ENCODE peak calls at places on chromosomes 6 and 20, in four cellular contexts. One of them, this sample, is unnamed.

GRCh38 chr6:30557683-30557981 is 537 bp downstream of the PRR3 start:
- DNase-seq in GM12878: no peak
- DNase-seq in H1: no peak
- DNase-seq in neural progenitor cell: no peak
- DNase-seq in this sample: no peak

GRCh38 chr20:49340161-49340966 is 62.5 kb upstream of the ZNFX1 start:
- DNase-seq in GM12878: no peak
- DNase-seq in H1: no peak
- DNase-seq in neural progenitor cell: no peak
- DNase-seq in this sample: no peak

GRCh38 chr20:46746972-46747371 is 37.5 kb downstream of the SLC2A10 start:
- DNase-seq in GM12878: no peak
- DNase-seq in H1: no peak
- DNase-seq in neural progenitor cell: no peak
- DNase-seq in this sample: no peak

GRCh38 chr20:26218301-26218700 is 521.6 kb upstream of the ZNF337 start:
- DNase-seq in GM12878: no peak
- DNase-seq in H1: no peak
- DNase-seq in neural progenitor cell: no peak
- DNase-seq in this sample: no peak

GRCh38 chr20:48502758-48503157 is 325.0 kb downstream of the PREX1 start:
- DNase-seq in GM12878: no peak
- DNase-seq in H1: no peak
- DNase-seq in neural progenitor cell: no peak
- DNase-seq in this sample: no peak

GRCh38 chr20:60986757-60987156 is 265.3 kb upstream of the CDH4 start:
- DNase-seq in GM12878: no peak
- DNase-seq in H1: no peak
- DNase-seq in neural progenitor cell: no peak
- DNase-seq in this sample: no peak

GRCh38 chr6:130070306-130070705 is 51.9 kb downstream of the L3MBTL3 start:
- DNase-seq in GM12878: no peak
- DNase-seq in H1: no peak
- DNase-seq in neural progenitor cell: no peak
- DNase-seq in this sample: no peak

GRCh38 chr6:37800904-37801669 is 18.4 kb upstream of the ZFAND3 start:
- DNase-seq in GM12878: no peak
- DNase-seq in H1: no peak
- DNase-seq in neural progenitor cell: no peak
- DNase-seq in this sample: no peak

GRCh38 chr6:153092082-153093013 is 38.7 kb downstream of the RGS17 start:
- DNase-seq in GM12878: peak; percentile 43
- DNase-seq in H1: no peak
- DNase-seq in neural progenitor cell: no peak
- DNase-seq in this sample: peak; percentile 2

GRCh38 chr6:169101981-169102380 is 151.7 kb downstream of the THBS2 start:
- DNase-seq in GM12878: no peak
- DNase-seq in H1: no peak
- DNase-seq in neural progenitor cell: no peak
- DNase-seq in this sample: no peak

GRCh38 chr20:35260426-35260825 is 17.5 kb downstream of the MMP24OS start:
- DNase-seq in GM12878: no peak
- DNase-seq in H1: no peak
- DNase-seq in neural progenitor cell: no peak
- DNase-seq in this sample: no peak

GRCh38 chr6:31865205-31866118 is 2.8 kb upstream of the NEU1 start:
- DNase-seq in GM12878: no peak
- DNase-seq in H1: no peak
- DNase-seq in neural progenitor cell: no peak
- DNase-seq in this sample: no peak

GRCh38 chr6:111805511-111806181 is 67.6 kb downstream of the FYN start:
- DNase-seq in GM12878: peak; percentile 78
- DNase-seq in H1: no peak
- DNase-seq in neural progenitor cell: peak; percentile 24
- DNase-seq in this sample: no peak

GRCh38 chr6:103522045-103522444 is 1337.7 kb downstream of the HACE1 start:
- DNase-seq in GM12878: no peak
- DNase-seq in H1: no peak
- DNase-seq in neural progenitor cell: no peak
- DNase-seq in this sample: no peak

GRCh38 chr20:10540636-10541493 is 105.8 kb downstream of the SLX4IP start:
- DNase-seq in GM12878: no peak
- DNase-seq in H1: no peak
- DNase-seq in neural progenitor cell: no peak
- DNase-seq in this sample: no peak

GRCh38 chr20:63472159-63472811 is at the start of gene KCNQ2:
- DNase-seq in GM12878: no peak
- DNase-seq in H1: no peak
- DNase-seq in neural progenitor cell: peak; percentile 74
- DNase-seq in this sample: no peak
- H3K4me3 ChIP-seq in GM12878: no peak within 1 kb of the TSS
- H3K4me3 ChIP-seq in H1: peak within 1 kb of the TSS; percentile 72
- H3K4me3 ChIP-seq in neural progenitor cell: peak within 1 kb of the TSS; percentile 93
- H3K4me3 ChIP-seq in this sample: no peak within 1 kb of the TSS

GRCh38 chr6:128422871-128423270 is 97.5 kb downstream of the PTPRK start:
- DNase-seq in GM12878: no peak
- DNase-seq in H1: no peak
- DNase-seq in neural progenitor cell: no peak
- DNase-seq in this sample: no peak

GRCh38 chr6:128422200-128422599 is 98.2 kb downstream of the PTPRK start:
- DNase-seq in GM12878: no peak
- DNase-seq in H1: no peak
- DNase-seq in neural progenitor cell: no peak
- DNase-seq in this sample: no peak

GRCh38 chr6:128417698-128418097 is 102.7 kb downstream of the PTPRK start:
- DNase-seq in GM12878: no peak
- DNase-seq in H1: no peak
- DNase-seq in neural progenitor cell: no peak
- DNase-seq in this sample: no peak

GRCh38 chr6:128425855-128426254 is 94.5 kb downstream of the PTPRK start:
- DNase-seq in GM12878: no peak
- DNase-seq in H1: no peak
- DNase-seq in neural progenitor cell: no peak
- DNase-seq in this sample: no peak

GRCh38 chr6:128421788-128422187 is 98.6 kb downstream of the PTPRK start:
- DNase-seq in GM12878: no peak
- DNase-seq in H1: no peak
- DNase-seq in neural progenitor cell: no peak
- DNase-seq in this sample: no peak
- TF ChIP-seq EZH2 in GM12878: no peak
- TF ChIP-seq EZH2 in H1: no peak
- TF ChIP-seq EZH2 in neural progenitor cell: no peak
- TF ChIP-seq EZH2 in this sample: no peak

GRCh38 chr6:161941565-161941964 is 667.7 kb upstream of the AGPAT4 start:
- DNase-seq in GM12878: no peak
- DNase-seq in H1: no peak
- DNase-seq in neural progenitor cell: no peak
- DNase-seq in this sample: no peak
- H3K9ac ChIP-seq in GM12878: no peak overlapping the region
- H3K9ac ChIP-seq in H1: no peak overlapping the region
- H3K9ac ChIP-seq in neural progenitor cell: no peak overlapping the region
- H3K9ac ChIP-seq in this sample: no peak overlapping the region

DNA sequence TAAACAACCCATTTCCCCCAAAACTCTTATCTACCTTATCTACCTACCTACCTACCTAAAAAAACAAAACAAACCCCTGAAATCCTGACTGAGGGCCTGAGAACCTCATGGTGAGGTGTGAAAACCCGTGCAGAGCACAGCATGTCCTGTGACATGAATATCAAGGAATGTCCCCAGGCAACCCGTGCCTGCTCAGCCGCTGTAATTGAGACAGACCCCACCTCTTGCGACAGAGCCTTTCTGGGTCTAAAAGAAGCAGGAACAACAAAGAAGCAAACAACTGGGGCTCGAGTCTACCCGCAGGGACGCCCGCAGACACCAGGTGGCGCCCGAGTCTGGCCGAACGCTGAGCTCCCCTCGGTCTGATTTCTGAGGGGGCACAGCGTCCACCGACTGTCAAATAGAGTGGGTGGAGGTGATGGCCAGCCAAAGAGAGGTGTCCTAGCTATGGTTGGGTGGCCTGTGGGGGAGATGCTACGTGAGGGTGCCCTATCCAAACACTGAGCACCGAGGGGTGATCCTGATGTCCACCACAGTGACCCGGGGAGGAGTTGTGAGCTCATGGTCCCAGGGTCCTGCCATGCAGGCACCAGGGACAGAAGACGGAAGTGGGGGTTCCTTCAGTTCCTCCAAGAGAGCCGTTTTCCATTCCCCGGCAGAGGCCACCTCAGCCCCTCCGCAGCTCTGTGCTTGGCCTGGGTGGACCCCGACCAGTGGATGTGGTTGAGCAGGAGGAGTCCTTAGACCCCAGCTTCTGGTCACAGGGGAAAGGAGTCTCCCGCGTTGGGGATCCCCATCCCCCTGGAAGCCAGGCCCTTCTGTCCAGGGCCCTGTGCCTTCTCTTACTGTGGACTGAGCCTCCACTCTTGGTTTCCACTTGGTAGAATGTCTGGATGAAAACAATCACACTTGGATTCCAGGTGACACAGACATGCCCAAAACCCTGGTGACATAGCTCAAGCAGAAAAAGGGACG is 268.1 kb downstream of the CDC5L start:
- DNase-seq in GM12878: no peak
- DNase-seq in H1: peak; percentile 77
- DNase-seq in neural progenitor cell: peak; percentile 89
- DNase-seq in this sample: no peak
- H3K4me3 ChIP-seq in GM12878: no peak overlapping the region
- H3K4me3 ChIP-seq in H1: no peak overlapping the region
- H3K4me3 ChIP-seq in neural progenitor cell: no peak overlapping the region
- H3K4me3 ChIP-seq in this sample: no peak overlapping the region

DNA sequence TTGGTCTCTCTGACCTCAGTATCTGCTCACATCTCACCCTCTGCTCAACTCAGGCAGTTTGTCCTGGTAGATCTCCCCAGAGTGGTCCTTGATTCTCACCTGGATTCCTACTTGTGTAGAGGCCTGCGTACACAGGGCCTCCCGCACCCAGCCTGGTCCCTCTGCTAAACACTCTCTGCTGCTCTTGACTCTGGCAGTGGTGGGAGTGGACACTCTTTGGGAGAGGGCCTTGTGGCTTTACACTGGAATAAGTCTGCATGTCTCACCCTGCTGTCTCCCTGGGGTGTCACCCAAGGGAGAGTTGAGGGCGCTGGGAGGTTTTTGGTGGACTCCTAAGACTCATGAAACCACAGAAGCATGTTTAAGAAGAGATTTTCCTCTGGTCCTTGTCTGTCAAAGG is 57.3 kb upstream of the ECI2 start:
- DNase-seq in GM12878: no peak
- DNase-seq in H1: no peak
- DNase-seq in neural progenitor cell: no peak
- DNase-seq in this sample: no peak
- TF ChIP-seq EZH2 in GM12878: no peak
- TF ChIP-seq EZH2 in H1: no peak
- TF ChIP-seq EZH2 in neural progenitor cell: no peak
- TF ChIP-seq EZH2 in this sample: no peak

GRCh38 chr6:49464691-49465090 is 1.5 kb downstream of the CENPQ start:
- DNase-seq in GM12878: no peak
- DNase-seq in H1: no peak
- DNase-seq in neural progenitor cell: no peak
- DNase-seq in this sample: no peak

GRCh38 chr6:49463612-49463967 is 420 bp downstream of the CENPQ start:
- DNase-seq in GM12878: no peak
- DNase-seq in H1: no peak
- DNase-seq in neural progenitor cell: no peak
- DNase-seq in this sample: no peak

GRCh38 chr6:49462599-49462926 is 490 bp downstream of the MMUT start:
- DNase-seq in GM12878: no peak
- DNase-seq in H1: no peak
- DNase-seq in neural progenitor cell: peak; percentile 17
- DNase-seq in this sample: no peak

GRCh38 chr6:49462927-49463611 is at the start of the genes CENPQ and MMUT:
- DNase-seq in GM12878: peak; percentile 79
- DNase-seq in H1: peak; percentile 81
- DNase-seq in neural progenitor cell: peak; percentile 97
- DNase-seq in this sample: peak; percentile 30

DNA sequence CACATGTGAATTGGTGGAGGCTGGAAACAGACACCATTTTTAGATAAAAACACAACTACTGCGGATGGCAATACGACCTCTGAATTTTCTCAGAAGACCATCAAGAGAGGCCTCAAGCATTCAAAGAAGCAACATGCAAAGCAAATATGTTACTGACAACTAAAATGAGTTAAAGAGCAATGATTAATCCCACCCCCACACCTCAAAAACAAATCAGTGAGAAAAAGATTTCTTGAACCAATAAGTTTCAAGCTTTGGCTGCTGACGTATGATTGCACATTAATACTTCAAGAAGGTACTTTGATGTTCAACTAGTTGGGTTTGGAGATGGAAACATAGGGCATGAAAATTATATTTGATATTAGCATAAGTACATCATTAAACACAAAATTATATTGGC is 982 bp downstream of the MMUT start:
- DNase-seq in GM12878: no peak
- DNase-seq in H1: no peak
- DNase-seq in neural progenitor cell: no peak
- DNase-seq in this sample: no peak
- H3K9ac ChIP-seq in GM12878: peak overlapping the region; percentile 89
- H3K9ac ChIP-seq in H1: no peak overlapping the region
- H3K9ac ChIP-seq in neural progenitor cell: peak overlapping the region; percentile 89
- H3K9ac ChIP-seq in this sample: peak overlapping the region; percentile 98

DNA sequence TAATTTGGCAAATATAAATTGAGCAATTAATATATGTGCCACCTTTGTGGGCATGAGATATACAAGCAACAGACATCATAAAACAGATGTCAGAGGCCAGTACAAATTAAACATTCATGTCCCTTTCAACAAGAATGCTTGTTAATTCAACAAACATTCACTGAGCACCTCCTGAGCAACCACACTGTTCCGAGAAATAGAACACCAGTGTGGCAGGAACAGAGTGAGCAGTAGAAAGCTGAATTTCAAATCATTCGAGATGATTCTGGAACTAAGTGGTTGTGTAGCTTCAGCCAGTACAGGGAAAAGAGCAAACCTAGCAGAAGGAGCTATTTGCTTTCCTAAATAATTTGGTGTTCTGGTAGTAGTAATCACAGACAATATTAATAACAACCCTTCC is 227.7 kb downstream of the CBLN4 start:
- DNase-seq in GM12878: no peak
- DNase-seq in H1: no peak
- DNase-seq in neural progenitor cell: no peak
- DNase-seq in this sample: no peak
- H3K4me3 ChIP-seq in GM12878: no peak overlapping the region
- H3K4me3 ChIP-seq in H1: no peak overlapping the region
- H3K4me3 ChIP-seq in neural progenitor cell: no peak overlapping the region
- H3K4me3 ChIP-seq in this sample: no peak overlapping the region

GRCh38 chr20:51093240-51093763 is 70.4 kb upstream of the KCNG1 start:
- DNase-seq in GM12878: no peak
- DNase-seq in H1: no peak
- DNase-seq in neural progenitor cell: no peak
- DNase-seq in this sample: no peak

GRCh38 chr20:51096571-51097267 is 73.8 kb upstream of the KCNG1 start:
- DNase-seq in GM12878: no peak
- DNase-seq in H1: no peak
- DNase-seq in neural progenitor cell: no peak
- DNase-seq in this sample: no peak

GRCh38 chr20:51092238-51092822 is 69.4 kb upstream of the KCNG1 start:
- DNase-seq in GM12878: no peak
- DNase-seq in H1: no peak
- DNase-seq in neural progenitor cell: peak; percentile 41
- DNase-seq in this sample: no peak

GRCh38 chr20:51095755-51096509 is 73.0 kb upstream of the KCNG1 start:
- DNase-seq in GM12878: no peak
- DNase-seq in H1: no peak
- DNase-seq in neural progenitor cell: peak; percentile 37
- DNase-seq in this sample: no peak

GRCh38 chr20:51094221-51094620 is 71.3 kb upstream of the KCNG1 start:
- DNase-seq in GM12878: no peak
- DNase-seq in H1: no peak
- DNase-seq in neural progenitor cell: no peak
- DNase-seq in this sample: no peak
- TF ChIP-seq EZH2 in GM12878: no peak
- TF ChIP-seq EZH2 in H1: no peak
- TF ChIP-seq EZH2 in neural progenitor cell: no peak
- TF ChIP-seq EZH2 in this sample: no peak